ENCODE peak calls at places on chromosome 19, in four cellular contexts. Y is HAP-1, E is body of pancreas, V is GM23338. F is an unnamed sample.
A peak's percentile ranks its signal among the peaks of the same experiment; 100 is the strongest.

GRCh38 chr19:53944416-53944815 is 18.3 kb upstream of the CACNG8 start:
- DNase-seq in Y (no peak), V (no peak), E (no peak), F (no peak)

GRCh38 chr19:53015730-53016129 is 2.0 kb downstream of the ERVV-1 start:
- DNase-seq in Y (no peak), E (no peak), V (peak; percentile 59), F (no peak)

GRCh38 chr19:6066661-6067646 is 43.3 kb downstream of the RFX2 start:
- DNase-seq in E (peak; percentile 99), V (peak; percentile 98), Y (peak; percentile 96), F (peak; percentile 69)

GRCh38 chr19:41218615-41219507 is at the start of gene AXL:
- DNase-seq in Y (no peak), E (peak; percentile 62), V (peak; percentile 98), F (peak; percentile 92)

GRCh38 chr19:28618504-28618903 is 594.4 kb downstream of the UQCRFS1 start:
- DNase-seq in E (no peak), Y (no peak), V (no peak), F (no peak)

GRCh38 chr19:16039081-16039480 is 37.2 kb upstream of the TPM4 start:
- DNase-seq in V (no peak), Y (no peak), E (no peak), F (no peak)

GRCh38 chr19:50607874-50608785 is 31.6 kb downstream of the SYT3 start:
- DNase-seq in E (peak; percentile 82), V (peak; percentile 100), Y (peak; percentile 78), F (peak; percentile 73)

GRCh38 chr19:44367024-44367423 is 10.5 kb upstream of the ZNF112 start:
- DNase-seq in E (no peak), V (peak; percentile 63), Y (no peak), F (no peak)

GRCh38 chr19:18634612-18635290 is 2.1 kb upstream of the KLHL26 start:
- DNase-seq in E (no peak), Y (no peak), V (no peak), F (no peak)

GRCh38 chr19:28291874-28292273 is 921.1 kb downstream of the UQCRFS1 start:
- DNase-seq in Y (no peak), E (no peak), V (no peak), F (no peak)

GRCh38 chr19:10612515-10613119 is 12.7 kb upstream of the SLC44A2 start:
- DNase-seq in Y (no peak), E (peak; percentile 97), V (no peak), F (peak; percentile 97)

GRCh38 chr19:53172892-53173291 is 14.0 kb upstream of the ZNF347 start:
- DNase-seq in V (no peak), Y (no peak), E (no peak), F (no peak)

GRCh38 chr19:11673608-11674041 is 65.1 kb downstream of the ZNF823 start:
- DNase-seq in V (peak; percentile 93), Y (no peak), E (peak; percentile 74), F (peak; percentile 53)

GRCh38 chr19:5973867-5974635 is 3.9 kb downstream of the RANBP3 start:
- DNase-seq in Y (no peak), V (no peak), E (no peak), F (no peak)

GRCh38 chr19:35268546-35269424 is at the start of gene USF2:
- DNase-seq in Y (peak; percentile 61), V (peak; percentile 78), E (peak; percentile 88), F (peak; percentile 88)

GRCh38 chr19:48350856-48351255 is 12.9 kb downstream of the TMEM143 start:
- DNase-seq in Y (no peak), V (no peak), E (no peak), F (no peak)

GRCh38 chr19:5166262-5166661 is 174.3 kb downstream of the PTPRS start:
- DNase-seq in E (no peak), Y (no peak), V (no peak), F (no peak)

GRCh38 chr19:38265213-38265861 is 964 bp downstream of the SPINT2 start:
- DNase-seq in V (peak; percentile 62), Y (no peak), E (peak; percentile 58), F (no peak)

GRCh38 chr19:47613165-47614146 is 4.5 kb downstream of the BICRA start:
- DNase-seq in Y (no peak), V (peak; percentile 94), E (no peak), F (peak; percentile 42)

GRCh38 chr19:5828661-5829566 is 10.6 kb downstream of the FUT6 start:
- DNase-seq in V (peak; percentile 74), Y (no peak), E (peak; percentile 49), F (peak; percentile 45)

GRCh38 chr19:48696353-48697010 is 711 bp downstream of the FUT2 start:
- DNase-seq in Y (no peak), V (peak; percentile 72), E (peak; percentile 38), F (no peak)

GRCh38 chr19:13091400-13092161 is 11.1 kb downstream of the LYL1 start:
- DNase-seq in Y (no peak), V (peak; percentile 73), E (peak; percentile 40), F (no peak)

GRCh38 chr19:13093407-13094284 is 9.0 kb downstream of the LYL1 start:
- DNase-seq in E (peak; percentile 81), Y (peak; percentile 70), V (peak; percentile 90), F (peak; percentile 77)

GRCh38 chr19:13092608-13093260 is 9.9 kb downstream of the LYL1 start:
- DNase-seq in Y (no peak), E (no peak), V (no peak), F (no peak)

GRCh38 chr19:13090511-13091231 is 12.0 kb downstream of the LYL1 start:
- DNase-seq in E (no peak), Y (no peak), V (no peak), F (no peak)

GRCh38 chr19:13092206-13092605 is 10.5 kb downstream of the LYL1 start:
- DNase-seq in Y (no peak), V (no peak), E (no peak), F (no peak)
- H3K4me1 ChIP-seq in Y (peaks cover under 1% of the 10 kb centered on the region), V (peaks cover 35% of the 10 kb centered on the region), E (peaks cover under 1% of the 10 kb centered on the region), F (no peaks in the 10 kb centered on the region)

DNA sequence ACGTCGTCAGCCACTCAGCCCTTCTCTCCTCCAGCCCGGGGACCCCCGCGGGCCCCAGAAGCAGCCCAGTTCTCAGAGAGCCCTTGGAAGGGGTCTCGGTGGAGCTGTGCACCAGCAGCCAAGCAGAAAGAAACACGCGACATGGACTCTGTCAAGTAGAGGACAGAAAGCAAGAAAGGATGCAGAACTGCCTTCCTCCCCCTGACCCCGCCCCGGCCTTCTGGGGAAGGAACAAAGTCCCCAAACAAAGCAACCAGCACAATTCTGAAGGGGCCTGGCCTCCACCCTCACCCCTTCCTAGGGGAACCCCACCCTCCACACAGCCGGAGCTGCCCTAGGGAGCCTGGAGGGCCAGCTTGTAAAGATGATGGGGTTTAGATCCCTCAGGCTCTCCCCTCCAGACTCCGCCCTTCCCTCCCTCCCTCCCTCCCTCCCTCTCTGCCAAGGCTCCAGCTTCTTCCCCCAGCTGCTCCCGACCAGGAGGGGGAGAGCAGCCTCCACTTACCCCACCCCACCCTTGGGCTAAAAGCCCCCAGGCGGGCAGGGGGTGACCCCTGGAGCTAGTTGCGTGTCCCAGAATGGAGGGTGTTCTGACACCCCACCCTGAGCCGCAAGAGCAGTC is 7.8 kb downstream of the LYL1 start:
- DNase-seq in Y (no peak), V (peak; percentile 73), E (no peak), F (no peak)
- H3K4me3 ChIP-seq in Y (no peak overlapping the region), V (peak overlapping the region; percentile 59), E (no peak overlapping the region), F (no peak overlapping the region)

GRCh38 chr19:1446713-1447564 is 3.0 kb upstream of the APC2 start:
- DNase-seq in E (no peak), Y (no peak), V (peak; percentile 68), F (no peak)
- H3K27me3 ChIP-seq in E (peaks cover 4% of the 10 kb centered on the region), Y (peaks cover 54% of the 10 kb centered on the region), V (peaks cover 45% of the 10 kb centered on the region), F (peaks cover 54% of the 10 kb centered on the region)

GRCh38 chr19:4058696-4059492 is 7.8 kb downstream of the ZBTB7A start:
- DNase-seq in E (no peak), Y (no peak), V (peak; percentile 5), F (peak; percentile 57)
- H3K4me1 ChIP-seq in E (peaks cover 62% of the 10 kb centered on the region), Y (peaks cover 12% of the 10 kb centered on the region), V (peaks cover 19% of the 10 kb centered on the region), F (peaks cover 67% of the 10 kb centered on the region)